ENCODE peak calls at places on chromosomes 2 and 18, in five cellular contexts. X is heart right ventricle, O is epithelial cell of esophagus, C is mammary epithelial cell, E is kidney. K is an unnamed sample.
A peak's percentile ranks its signal among the peaks of the same experiment; 100 is the strongest.

GRCh38 chr2:237448626-237449025 is 34.7 kb upstream of the COL6A3 start:
- DNase-seq in X (no peak), O (no peak), C (no peak), E (no peak), K (no peak)

GRCh38 chr2:69088471-69088870 is 75.5 kb downstream of the ANTXR1 start:
- DNase-seq in O (no peak), C (no peak), E (no peak), X (no peak), K (no peak)

GRCh38 chr18:43279015-43279758 is 1.9 kb upstream of the SYT4 start:
- DNase-seq in X (no peak), C (peak; percentile 21), O (peak; percentile 5), E (no peak), K (no peak)

GRCh38 chr2:11630855-11631254 is 39.1 kb downstream of the NTSR2 start:
- DNase-seq in O (no peak), C (no peak), X (no peak), E (no peak), K (no peak)

GRCh38 chr2:167750675-167751074 is 496.7 kb downstream of the STK39 start:
- DNase-seq in E (no peak), C (no peak), X (no peak), O (no peak), K (no peak)

GRCh38 chr2:188668017-188668663 is 306.0 kb upstream of the COL3A1 start:
- DNase-seq in O (peak; percentile 5), C (no peak), E (no peak), X (no peak), K (no peak)

GRCh38 chr2:107448160-107448559 is 378.5 kb upstream of the RGPD4 start:
- DNase-seq in E (no peak), X (no peak), C (no peak), O (no peak), K (no peak)

GRCh38 chr2:149648282-149649030 is 60.9 kb upstream of the MMADHC start:
- DNase-seq in O (peak; percentile 96), E (no peak), X (peak; percentile 19), C (peak; percentile 96), K (no peak)

GRCh38 chr2:19901201-19901457 is 654 bp downstream of the TTC32 start:
- DNase-seq in C (peak; percentile 28), E (no peak), O (no peak), X (no peak), K (no peak)

GRCh38 chr2:113848758-113849460 is 41.0 kb upstream of the ACTR3 start:
- DNase-seq in X (no peak), E (no peak), C (peak; percentile 98), O (peak; percentile 97), K (no peak)

GRCh38 chr18:23137093-23137640 is 1.9 kb downstream of the CABLES1 start:
- DNase-seq in C (no peak), X (no peak), O (no peak), E (no peak), K (no peak)

GRCh38 chr2:218036371-218036770 is 32.7 kb upstream of the RUFY4 start:
- DNase-seq in C (no peak), O (no peak), X (no peak), E (no peak), K (no peak)
- TF ChIP-seq CTCF in C (no peak), O (no peak), X (no peak), E (no peak), K (no peak)

DNA sequence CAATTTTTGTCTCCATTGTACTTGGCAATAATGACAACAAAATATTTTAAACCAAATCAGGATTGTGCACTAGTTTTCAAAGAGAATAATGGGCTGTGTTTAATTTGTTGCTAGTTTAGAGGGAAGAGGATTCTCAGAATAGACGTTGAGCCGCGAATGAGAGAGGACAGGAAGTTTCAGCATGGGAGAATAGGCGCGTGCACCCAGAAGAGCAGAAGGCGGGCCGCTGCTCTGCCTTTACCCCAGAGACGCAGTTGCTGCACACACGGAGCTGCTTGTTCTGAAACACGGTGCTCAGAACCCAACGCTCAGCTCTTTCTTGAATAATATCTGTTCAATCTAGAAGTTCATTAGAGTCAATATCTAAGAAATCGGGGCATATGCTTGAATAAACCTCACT is 223.4 kb downstream of the MYT1L start:
- DNase-seq in O (no peak), E (no peak), C (no peak), X (no peak), K (no peak)
- TF ChIP-seq CTCF in O (no peak), E (no peak), C (no peak), X (no peak), K (no peak)

GRCh38 chr2:60998628-60999545 is 18.6 kb upstream of the PEX13 start:
- DNase-seq in O (peak; percentile 66), E (no peak), X (no peak), C (peak; percentile 37), K (no peak)
- TF ChIP-seq CTCF in O (peak; percentile 45), E (peak; percentile 45), X (peak; percentile 40), C (peak; percentile 59), K (peak; percentile 66)

GRCh38 chr18:64097497-64097896 is 51.4 kb downstream of the LINC00305 start:
- DNase-seq in C (no peak), O (peak; percentile 11), X (no peak), E (no peak), K (no peak)
- TF ChIP-seq CTCF in C (peak; percentile 5), O (peak; percentile 26), X (no peak), E (peak; percentile 10), K (peak; percentile 59)

DNA sequence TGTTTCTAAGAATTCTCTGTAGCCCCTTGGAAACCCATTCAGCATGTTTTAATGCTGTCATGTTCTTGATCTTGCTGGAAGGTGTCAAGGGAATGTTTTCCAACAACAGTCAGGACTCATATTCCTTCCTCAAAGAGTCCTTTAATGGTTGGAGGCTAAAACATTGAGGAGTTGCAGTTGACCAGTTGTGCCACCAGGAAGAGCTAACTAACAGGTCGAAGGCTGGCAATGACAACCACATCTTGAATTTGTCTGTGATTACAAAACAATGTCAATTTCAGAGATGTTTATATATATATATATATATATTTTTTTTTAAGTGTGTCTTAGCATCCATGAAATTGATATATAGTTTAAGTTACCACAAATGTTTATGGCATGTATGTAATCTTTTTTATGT is 151.5 kb downstream of the INO80D start:
- DNase-seq in C (no peak), E (no peak), X (no peak), O (peak; percentile 14), K (no peak)
- TF ChIP-seq CTCF in C (no peak), E (no peak), X (no peak), O (no peak), K (peak; percentile 18)

DNA sequence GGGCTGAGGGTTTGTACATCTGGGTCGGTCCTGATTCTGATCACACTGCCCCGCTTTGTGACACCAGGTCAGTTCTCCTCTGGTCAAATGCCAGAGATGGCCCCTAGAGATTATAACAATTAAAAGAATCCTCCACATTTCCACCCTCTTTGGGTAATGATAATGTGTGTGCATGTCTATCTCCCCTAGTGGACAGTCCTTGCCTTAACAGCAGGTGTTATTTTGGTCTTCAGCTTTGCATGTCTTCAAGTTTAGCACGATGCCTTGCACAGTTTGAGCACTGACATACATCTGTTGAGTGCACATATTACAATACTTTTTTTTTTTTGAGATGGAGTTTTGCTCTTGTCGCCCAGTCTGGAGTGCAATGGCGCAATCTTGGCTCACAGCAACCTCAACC is 25.7 kb upstream of the COX7A2L start:
- DNase-seq in O (peak; percentile 24), E (no peak), C (no peak), X (no peak), K (no peak)
- TF ChIP-seq CTCF in O (peak; percentile 40), E (no peak), C (peak; percentile 63), X (no peak), K (peak; percentile 40)

GRCh38 chr18:27778441-27778840 is 398.5 kb downstream of the CDH2 start:
- DNase-seq in X (no peak), C (peak; percentile 4), O (peak; percentile 35), E (no peak), K (no peak)
- TF ChIP-seq CTCF in X (peak; percentile 23), C (peak; percentile 45), O (peak; percentile 81), E (no peak), K (no peak)

GRCh38 chr2:62691186-62691585 is 14.3 kb upstream of the EHBP1 start:
- DNase-seq in C (no peak), E (no peak), O (no peak), X (no peak), K (no peak)

GRCh38 chr2:62692225-62692624 is 13.3 kb upstream of the EHBP1 start:
- DNase-seq in C (peak; percentile 22), X (no peak), O (peak; percentile 65), E (no peak), K (no peak)

GRCh38 chr2:62685986-62686625 is 19.4 kb upstream of the EHBP1 start:
- DNase-seq in X (no peak), O (peak; percentile 20), E (no peak), C (peak; percentile 71), K (no peak)

GRCh38 chr2:62687644-62688043 is 17.9 kb upstream of the EHBP1 start:
- DNase-seq in O (peak; percentile 8), E (no peak), C (peak; percentile 55), X (no peak), K (no peak)
- TF ChIP-seq CTCF in O (no peak), E (no peak), C (no peak), X (no peak), K (no peak)